ENCODE peak calls at places on chromosomes 11 and 22, in four cellular contexts. N is HCT116, B is PC-3, X is H1. R is an unnamed sample. For H4K20me1 and H3K36me3, the result is how much of the 10 kb centered on the place peaks cover.

GRCh38 chr11:113555071-113555739 is 80.0 kb upstream of the DRD2 start:
- DNase-seq in N (no peak), B (no peak), X (no peak), R (peak)

GRCh38 chr11:120401506-120401905 is 65.3 kb downstream of the ARHGEF12 start:
- DNase-seq in N (no peak), B (no peak), X (no peak), R (peak)

GRCh38 chr11:19498986-19499669 is 213.5 kb upstream of the NAV2 start:
- DNase-seq in N (no peak), B (no peak), X (no peak), R (peak)

GRCh38 chr11:1933416-1934325 is 13.5 kb upstream of the MRPL23 start:
- DNase-seq in N (no peak), B (no peak), X (no peak), R (no peak)

GRCh38 chr11:78032090-78032489 is 9.0 kb upstream of the KCTD14 start:
- DNase-seq in N (no peak), B (no peak), X (no peak), R (no peak)

GRCh38 chr11:117525866-117526265 is 198.2 kb downstream of the CEP164 start:
- DNase-seq in N (no peak), B (no peak), X (no peak), R (no peak)

GRCh38 chr11:71200172-71200716 is 52.1 kb downstream of the SHANK2 start:
- DNase-seq in N (no peak), B (peak), X (no peak), R (no peak)

GRCh38 chr11:96105197-96105895 is 181.4 kb upstream of the MTMR2 start:
- DNase-seq in N (no peak), B (no peak), X (no peak), R (no peak)

GRCh38 chr22:50218996-50219727 is 18.4 kb downstream of the SELENOO start:
- DNase-seq in N (peak), B (peak), X (peak), R (peak)

GRCh38 chr11:7630002-7630401 is 43.3 kb downstream of the CYB5R2 start:
- DNase-seq in N (no peak), B (peak), X (no peak), R (no peak)

GRCh38 chr11:102204174-102204573 is 93.9 kb downstream of the YAP1 start:
- DNase-seq in N (no peak), B (peak), X (no peak), R (no peak)

GRCh38 chr11:17014321-17014773 is at the start of gene PLEKHA7:
- DNase-seq in N (no peak), B (peak), X (no peak), R (no peak)

GRCh38 chr22:39534591-39535301 is 2.2 kb upstream of the RPS19BP1 start:
- DNase-seq in N (no peak), B (peak), X (peak), R (peak)

GRCh38 chr11:66081505-66081904 is 11.4 kb downstream of the PACS1 start:
- DNase-seq in N (no peak), B (peak), X (no peak), R (peak)

GRCh38 chr11:78478536-78478935 is 60.9 kb upstream of the GAB2 start:
- DNase-seq in N (no peak), B (no peak), X (no peak), R (no peak)

GRCh38 chr11:66371627-66372415 is at the start of gene SLC29A2:
- DNase-seq in N (peak), B (peak), X (peak), R (no peak)

GRCh38 chr11:43138621-43139140 is 173.1 kb upstream of the API5 start:
- DNase-seq in N (no peak), B (no peak), X (no peak), R (no peak)

GRCh38 chr22:22737590-22737989 is 93.2 kb downstream of the GGTLC2 start:
- DNase-seq in N (no peak), B (no peak), X (no peak), R (no peak)

GRCh38 chr11:13126430-13126829 is 117.3 kb downstream of the RASSF10 start:
- DNase-seq in N (no peak), B (peak), X (no peak), R (peak)

GRCh38 chr22:40628354-40629042 is 8.0 kb downstream of the MRTFA start:
- DNase-seq in N (no peak), B (peak), X (no peak), R (peak)

GRCh38 chr11:8810331-8811301 is 100.4 kb upstream of the AKIP1 start:
- DNase-seq in N (no peak), B (peak), X (peak), R (peak)

GRCh38 chr11:63622318-63622717 is 8.1 kb upstream of the PLAAT3 start:
- DNase-seq in N (no peak), B (peak), X (no peak), R (no peak)

GRCh38 chr11:128515766-128516466 is 71.4 kb downstream of the ETS1 start:
- DNase-seq in N (no peak), B (no peak), X (no peak), R (no peak)
- H4K20me1 ChIP-seq in N (under half), B (half or more), X (under half), R (under half)

GRCh38 chr11:35087648-35088047 is 51.3 kb upstream of the CD44 start:
- DNase-seq in N (no peak), B (no peak), X (no peak), R (peak)
- H3K9ac ChIP-seq in N (no peak), B (no peak), X (no peak), R (no peak)

DNA sequence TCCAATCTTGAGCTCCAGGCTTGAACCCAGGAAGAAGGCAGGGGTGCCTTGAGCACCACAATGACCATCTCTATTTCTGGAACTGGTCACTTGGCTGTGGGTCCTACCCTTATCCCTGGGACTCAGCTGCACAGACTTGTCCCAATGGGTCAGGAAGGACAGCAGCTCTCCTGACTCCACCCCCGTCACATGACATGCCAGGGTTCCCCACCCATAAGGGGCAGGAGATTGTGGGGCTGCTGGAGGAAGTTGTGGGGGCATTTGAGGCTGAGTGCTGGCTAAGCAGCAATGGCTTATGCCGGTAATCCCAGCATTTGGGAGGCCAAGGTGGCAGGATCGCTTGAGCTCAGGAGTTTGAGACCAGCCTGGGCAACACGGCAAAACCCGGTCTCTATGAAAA is 56.2 kb downstream of the NFAM1 start:
- DNase-seq in N (no peak), B (no peak), X (no peak), R (no peak)
- H3K36me3 ChIP-seq in N (under half), B (under half), X (under half), R (under half)

GRCh38 chr11:94799726-94800125 is 31.6 kb downstream of the AMOTL1 start:
- DNase-seq in N (no peak), B (no peak), X (no peak), R (no peak)
- H4K20me1 ChIP-seq in N (under half), B (under half), X (under half), R (under half)

GRCh38 chr11:11076276-11076675 is 218.4 kb upstream of the ZBED5 start:
- DNase-seq in N (no peak), B (no peak), X (no peak), R (no peak)

GRCh38 chr11:11073996-11074395 is 216.1 kb upstream of the ZBED5 start:
- DNase-seq in N (no peak), B (peak), X (no peak), R (no peak)

GRCh38 chr11:11075515-11076171 is 217.8 kb upstream of the ZBED5 start:
- DNase-seq in N (no peak), B (peak), X (no peak), R (no peak)

GRCh38 chr11:11076879-11077278 is 219.0 kb upstream of the ZBED5 start:
- DNase-seq in N (no peak), B (no peak), X (no peak), R (no peak)

GRCh38 chr11:11074686-11075370 is 217.0 kb upstream of the ZBED5 start:
- DNase-seq in N (no peak), B (no peak), X (no peak), R (no peak)
- H3K9ac ChIP-seq in N (no peak), B (no peak), X (no peak), R (no peak)